ENCODE peak calls at places on chromosomes 12 and 14, in four cellular contexts. One of them, this sample, is unnamed.

GRCh38 chr14:70907996-70908917 is 998 bp downstream of the PCNX1 start:
- DNase-seq in nephron progenitor cell: peak
- DNase-seq in MCF 10A: peak
- DNase-seq in CD8-positive, alpha-beta T cell: no peak
- DNase-seq in this sample: peak

GRCh38 chr14:24113801-24114535 is 609 bp upstream of the DCAF11 start:
- DNase-seq in CD8-positive, alpha-beta T cell: peak
- DNase-seq in MCF 10A: peak
- DNase-seq in nephron progenitor cell: peak
- DNase-seq in this sample: peak

GRCh38 chr12:44835641-44836379 is 40.3 kb downstream of the NELL2 start:
- DNase-seq in MCF 10A: peak
- DNase-seq in CD8-positive, alpha-beta T cell: no peak
- DNase-seq in nephron progenitor cell: no peak
- DNase-seq in this sample: no peak

GRCh38 chr12:25458047-25458552 is 95.0 kb downstream of the LMNTD1 start:
- DNase-seq in nephron progenitor cell: no peak
- DNase-seq in MCF 10A: peak
- DNase-seq in CD8-positive, alpha-beta T cell: no peak
- DNase-seq in this sample: no peak

GRCh38 chr12:58583541-58583940 is 336.8 kb downstream of the LRIG3 start:
- DNase-seq in nephron progenitor cell: no peak
- DNase-seq in MCF 10A: peak
- DNase-seq in CD8-positive, alpha-beta T cell: no peak
- DNase-seq in this sample: no peak

GRCh38 chr14:85731198-85731597 is 201.3 kb downstream of the FLRT2 start:
- DNase-seq in MCF 10A: peak
- DNase-seq in CD8-positive, alpha-beta T cell: no peak
- DNase-seq in nephron progenitor cell: no peak
- DNase-seq in this sample: no peak

GRCh38 chr12:57093412-57094193 is 4.7 kb downstream of the NAB2 start:
- DNase-seq in MCF 10A: peak
- DNase-seq in nephron progenitor cell: peak
- DNase-seq in CD8-positive, alpha-beta T cell: no peak
- DNase-seq in this sample: peak

GRCh38 chr14:76901171-76902055 is 75.2 kb downstream of the LRRC74A start:
- DNase-seq in MCF 10A: peak
- DNase-seq in CD8-positive, alpha-beta T cell: no peak
- DNase-seq in nephron progenitor cell: no peak
- DNase-seq in this sample: no peak

GRCh38 chr12:57766464-57767311 is at the start of gene CYP27B1:
- DNase-seq in MCF 10A: peak
- DNase-seq in nephron progenitor cell: peak
- DNase-seq in CD8-positive, alpha-beta T cell: no peak
- DNase-seq in this sample: no peak

GRCh38 chr14:30240002-30240401 is 312.4 kb upstream of the PRKD1 start:
- DNase-seq in nephron progenitor cell: peak
- DNase-seq in MCF 10A: no peak
- DNase-seq in CD8-positive, alpha-beta T cell: no peak
- DNase-seq in this sample: peak

GRCh38 chr12:90938451-90938850 is 16.5 kb downstream of the CCER1 start:
- DNase-seq in CD8-positive, alpha-beta T cell: no peak
- DNase-seq in MCF 10A: no peak
- DNase-seq in nephron progenitor cell: no peak
- DNase-seq in this sample: no peak

GRCh38 chr12:98355322-98355721 is 160.1 kb upstream of the TMPO start:
- DNase-seq in MCF 10A: peak
- DNase-seq in nephron progenitor cell: no peak
- DNase-seq in CD8-positive, alpha-beta T cell: no peak
- DNase-seq in this sample: no peak

GRCh38 chr12:16076553-16076952 is 165.4 kb downstream of the DERA start:
- DNase-seq in CD8-positive, alpha-beta T cell: no peak
- DNase-seq in nephron progenitor cell: peak
- DNase-seq in MCF 10A: peak
- DNase-seq in this sample: no peak

GRCh38 chr12:42482086-42482819 is 107.3 kb downstream of the PRICKLE1 start:
- DNase-seq in CD8-positive, alpha-beta T cell: no peak
- DNase-seq in nephron progenitor cell: no peak
- DNase-seq in MCF 10A: no peak
- DNase-seq in this sample: no peak

GRCh38 chr12:97404549-97404948 is 58.1 kb upstream of the RMST start:
- DNase-seq in CD8-positive, alpha-beta T cell: no peak
- DNase-seq in nephron progenitor cell: peak
- DNase-seq in MCF 10A: peak
- DNase-seq in this sample: peak

GRCh38 chr14:74259513-74259912 is 20.3 kb downstream of the VSX2 start:
- DNase-seq in nephron progenitor cell: no peak
- DNase-seq in MCF 10A: no peak
- DNase-seq in CD8-positive, alpha-beta T cell: no peak
- DNase-seq in this sample: no peak

GRCh38 chr14:58774531-58774930 is 136.8 kb downstream of the DACT1 start:
- DNase-seq in MCF 10A: no peak
- DNase-seq in nephron progenitor cell: no peak
- DNase-seq in CD8-positive, alpha-beta T cell: no peak
- DNase-seq in this sample: no peak

GRCh38 chr14:95394297-95394891 is 74.7 kb upstream of the CLMN start:
- DNase-seq in CD8-positive, alpha-beta T cell: no peak
- DNase-seq in nephron progenitor cell: no peak
- DNase-seq in MCF 10A: no peak
- DNase-seq in this sample: no peak

GRCh38 chr12:57280234-57281062 is 29.5 kb upstream of the STAC3 start:
- DNase-seq in CD8-positive, alpha-beta T cell: peak
- DNase-seq in nephron progenitor cell: no peak
- DNase-seq in MCF 10A: peak
- DNase-seq in this sample: no peak

GRCh38 chr12:79143803-79144202 is 279.2 kb downstream of the SYT1 start:
- DNase-seq in nephron progenitor cell: no peak
- DNase-seq in MCF 10A: no peak
- DNase-seq in CD8-positive, alpha-beta T cell: no peak
- DNase-seq in this sample: no peak

GRCh38 chr14:59869381-59870255 is 958 bp downstream of the RTN1 start:
- DNase-seq in CD8-positive, alpha-beta T cell: no peak
- DNase-seq in nephron progenitor cell: peak
- DNase-seq in MCF 10A: no peak
- DNase-seq in this sample: peak

GRCh38 chr12:67366530-67367196 is 97.5 kb downstream of the CAND1 start:
- DNase-seq in nephron progenitor cell: no peak
- DNase-seq in MCF 10A: no peak
- DNase-seq in CD8-positive, alpha-beta T cell: no peak
- DNase-seq in this sample: no peak

GRCh38 chr14:37172024-37172869 is at the start of gene SLC25A21:
- DNase-seq in nephron progenitor cell: peak
- DNase-seq in MCF 10A: peak
- DNase-seq in CD8-positive, alpha-beta T cell: no peak
- DNase-seq in this sample: peak
- TF ChIP-seq CTCF in nephron progenitor cell: no peak
- TF ChIP-seq CTCF in MCF 10A: peak
- TF ChIP-seq CTCF in CD8-positive, alpha-beta T cell: no peak
- TF ChIP-seq CTCF in this sample: peak

GRCh38 chr12:14138495-14138894 is 157.1 kb upstream of the GRIN2B start:
- DNase-seq in CD8-positive, alpha-beta T cell: no peak
- DNase-seq in MCF 10A: peak
- DNase-seq in nephron progenitor cell: peak
- DNase-seq in this sample: peak
- TF ChIP-seq CTCF in CD8-positive, alpha-beta T cell: no peak
- TF ChIP-seq CTCF in MCF 10A: no peak
- TF ChIP-seq CTCF in nephron progenitor cell: peak
- TF ChIP-seq CTCF in this sample: peak

DNA sequence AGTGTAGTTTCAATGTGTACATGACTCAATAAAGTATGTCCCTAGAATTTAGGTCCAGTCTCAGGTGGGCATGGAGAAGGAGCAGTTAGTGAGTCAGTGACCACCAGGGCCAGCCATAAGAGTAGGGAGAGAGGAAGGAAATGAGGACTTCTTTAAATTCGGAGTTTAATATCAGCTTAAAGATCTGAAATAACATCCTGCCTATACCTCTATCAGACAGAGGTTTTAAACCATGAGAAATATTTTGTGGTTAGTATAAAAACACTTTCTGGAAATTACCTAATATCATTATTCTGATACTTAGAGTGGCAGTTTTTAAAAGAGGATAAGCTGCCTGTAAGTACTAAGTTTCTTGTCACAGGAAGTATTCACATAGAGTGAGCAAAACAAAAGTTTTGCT is 61.7 kb upstream of the ST8SIA1 start:
- DNase-seq in nephron progenitor cell: no peak
- DNase-seq in MCF 10A: no peak
- DNase-seq in CD8-positive, alpha-beta T cell: no peak
- DNase-seq in this sample: no peak
- TF ChIP-seq CTCF in nephron progenitor cell: no peak
- TF ChIP-seq CTCF in MCF 10A: no peak
- TF ChIP-seq CTCF in CD8-positive, alpha-beta T cell: no peak
- TF ChIP-seq CTCF in this sample: no peak

GRCh38 chr12:48980389-48980952 is 2.3 kb downstream of the WNT1 start:
- DNase-seq in CD8-positive, alpha-beta T cell: no peak
- DNase-seq in nephron progenitor cell: no peak
- DNase-seq in MCF 10A: no peak
- DNase-seq in this sample: no peak
- TF ChIP-seq CTCF in CD8-positive, alpha-beta T cell: no peak
- TF ChIP-seq CTCF in nephron progenitor cell: no peak
- TF ChIP-seq CTCF in MCF 10A: no peak
- TF ChIP-seq CTCF in this sample: no peak

GRCh38 chr12:65840793-65841670 is 16.7 kb downstream of the HMGA2 start:
- DNase-seq in CD8-positive, alpha-beta T cell: no peak
- DNase-seq in nephron progenitor cell: no peak
- DNase-seq in MCF 10A: no peak
- DNase-seq in this sample: no peak
- TF ChIP-seq CTCF in CD8-positive, alpha-beta T cell: no peak
- TF ChIP-seq CTCF in nephron progenitor cell: no peak
- TF ChIP-seq CTCF in MCF 10A: peak
- TF ChIP-seq CTCF in this sample: no peak

DNA sequence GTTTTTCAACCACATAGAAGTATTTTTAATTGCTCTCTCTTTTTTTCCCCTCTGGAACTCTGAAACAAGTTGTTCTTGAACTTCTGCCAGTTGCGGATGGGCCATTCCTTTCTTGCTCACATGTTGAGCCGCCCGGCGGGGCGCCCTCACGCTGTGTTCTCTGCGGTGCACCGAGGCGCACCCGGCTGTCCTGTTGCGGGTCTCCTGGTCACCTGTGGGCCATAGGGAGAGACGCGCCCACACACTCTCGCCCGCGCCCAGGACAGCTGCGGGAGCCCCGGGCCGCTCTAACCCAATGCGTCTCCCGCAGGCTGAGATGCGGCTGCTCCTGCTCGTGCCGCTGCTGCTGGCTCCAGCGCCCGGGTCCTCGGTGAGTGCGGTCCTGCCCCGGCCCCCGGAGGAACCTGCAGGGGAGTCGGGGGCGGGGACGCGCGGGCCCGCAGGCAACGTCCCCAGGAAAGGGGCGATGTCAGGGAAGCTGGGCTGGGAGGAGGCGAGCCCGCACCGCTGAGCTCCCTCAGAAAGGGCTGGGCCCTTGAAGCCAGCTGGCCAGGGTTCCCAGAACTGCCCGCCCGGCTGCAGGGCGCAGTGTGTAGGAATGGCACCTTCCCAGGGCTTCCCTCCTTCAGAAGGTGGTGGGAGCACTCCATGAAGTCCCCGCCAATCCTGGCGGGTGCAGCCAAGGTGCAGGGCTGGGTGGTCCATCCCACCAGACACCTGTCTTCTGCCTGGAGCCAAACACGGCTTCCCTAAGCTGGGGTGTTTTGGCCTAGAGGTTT is 2.3 kb downstream of the PAPLN start:
- DNase-seq in CD8-positive, alpha-beta T cell: no peak
- DNase-seq in nephron progenitor cell: peak
- DNase-seq in MCF 10A: peak
- DNase-seq in this sample: no peak
- TF ChIP-seq CTCF in CD8-positive, alpha-beta T cell: no peak
- TF ChIP-seq CTCF in nephron progenitor cell: no peak
- TF ChIP-seq CTCF in MCF 10A: no peak
- TF ChIP-seq CTCF in this sample: no peak

GRCh38 chr12:93127582-93128331 is 198.7 kb upstream of the EEA1 start:
- DNase-seq in CD8-positive, alpha-beta T cell: no peak
- DNase-seq in nephron progenitor cell: no peak
- DNase-seq in MCF 10A: peak
- DNase-seq in this sample: no peak
- TF ChIP-seq CTCF in CD8-positive, alpha-beta T cell: no peak
- TF ChIP-seq CTCF in nephron progenitor cell: no peak
- TF ChIP-seq CTCF in MCF 10A: peak
- TF ChIP-seq CTCF in this sample: no peak

GRCh38 chr12:122730215-122731014 is at the start of gene HCAR1:
- DNase-seq in MCF 10A: no peak
- DNase-seq in CD8-positive, alpha-beta T cell: no peak
- DNase-seq in nephron progenitor cell: no peak
- DNase-seq in this sample: no peak
- TF ChIP-seq CTCF in MCF 10A: no peak
- TF ChIP-seq CTCF in CD8-positive, alpha-beta T cell: no peak
- TF ChIP-seq CTCF in nephron progenitor cell: no peak
- TF ChIP-seq CTCF in this sample: no peak

GRCh38 chr14:21735639-21736307 is 62.2 kb upstream of the OR4E1 start:
- DNase-seq in MCF 10A: no peak
- DNase-seq in nephron progenitor cell: no peak
- DNase-seq in CD8-positive, alpha-beta T cell: no peak
- DNase-seq in this sample: no peak

GRCh38 chr14:21735200-21735599 is 61.6 kb upstream of the OR4E1 start:
- DNase-seq in nephron progenitor cell: no peak
- DNase-seq in MCF 10A: no peak
- DNase-seq in CD8-positive, alpha-beta T cell: no peak
- DNase-seq in this sample: no peak

GRCh38 chr14:21729703-21730212 is 56.1 kb upstream of the OR4E1 start:
- DNase-seq in nephron progenitor cell: no peak
- DNase-seq in MCF 10A: no peak
- DNase-seq in CD8-positive, alpha-beta T cell: no peak
- DNase-seq in this sample: no peak

DNA sequence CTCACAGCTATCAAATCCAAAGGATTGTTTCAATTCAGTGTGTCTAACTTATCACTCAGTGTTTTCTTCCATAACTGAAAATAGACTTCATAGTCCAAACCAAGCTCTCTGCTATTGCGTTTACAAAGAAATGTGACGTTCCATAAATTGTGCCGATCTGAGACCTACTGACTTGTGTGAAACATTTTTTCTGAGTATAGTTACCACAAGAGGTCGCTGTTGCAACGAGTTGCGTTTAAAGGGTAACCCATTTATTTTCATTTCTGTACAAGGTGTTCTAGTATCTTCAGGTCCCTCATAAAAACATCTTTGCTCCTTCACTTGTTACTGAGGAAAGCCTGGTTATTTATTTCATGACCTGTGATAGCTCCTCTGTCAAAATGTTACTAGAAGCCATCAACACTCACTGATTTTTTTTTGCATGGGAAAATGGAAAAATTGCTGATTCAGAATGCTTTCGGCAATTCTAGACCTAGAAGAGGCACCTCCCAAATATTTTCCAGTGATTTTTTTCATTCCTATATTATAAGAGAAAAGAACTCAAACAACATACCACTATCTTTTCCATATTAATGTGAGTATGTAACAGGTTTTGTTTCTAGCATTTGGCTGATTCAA is 60.9 kb upstream of the OR4E1 start:
- DNase-seq in CD8-positive, alpha-beta T cell: no peak
- DNase-seq in MCF 10A: peak
- DNase-seq in nephron progenitor cell: peak
- DNase-seq in this sample: peak
- TF ChIP-seq CTCF in CD8-positive, alpha-beta T cell: peak
- TF ChIP-seq CTCF in MCF 10A: peak
- TF ChIP-seq CTCF in nephron progenitor cell: peak
- TF ChIP-seq CTCF in this sample: peak